ENCODE peak calls at places on chromosomes 11 and 22, in four cellular contexts. S, U, B and Y are unnamed samples.

GRCh38 chr11:30608534-30608933 is 22.4 kb upstream of the MPPED2 start:
- DNase-seq in S (no peak), U (peak), B (no peak), Y (no peak)

GRCh38 chr11:90124946-90125345 is 9.5 kb upstream of the NAALAD2 start:
- DNase-seq in S (no peak), U (no peak), B (no peak), Y (no peak)

GRCh38 chr11:104999716-105000115 is 23.3 kb downstream of the CASP5 start:
- DNase-seq in S (no peak), U (no peak), B (no peak), Y (no peak)

GRCh38 chr11:79156031-79156430 is 284.8 kb downstream of the TENM4 start:
- DNase-seq in S (no peak), U (no peak), B (no peak), Y (no peak)

GRCh38 chr22:45529966-45530575 is 27.4 kb downstream of the FBLN1 start:
- DNase-seq in S (no peak), U (no peak), B (no peak), Y (no peak)

GRCh38 chr11:12587333-12587997 is 86.8 kb upstream of the TEAD1 start:
- DNase-seq in S (no peak), U (no peak), B (no peak), Y (no peak)

GRCh38 chr11:85875505-85875904 is 20.3 kb downstream of the CCDC83 start:
- DNase-seq in S (no peak), U (no peak), B (no peak), Y (no peak)

GRCh38 chr22:36873614-36874308 is 13.0 kb downstream of the NCF4 start:
- DNase-seq in S (peak), U (peak), B (peak), Y (no peak)

GRCh38 chr22:30422481-30423295 is 2.9 kb upstream of the MTFP1 start:
- DNase-seq in S (peak), U (peak), B (peak), Y (no peak)

GRCh38 chr11:79413258-79413657 is 27.6 kb downstream of the TENM4 start:
- DNase-seq in S (peak), U (peak), B (peak), Y (no peak)

GRCh38 chr11:11555228-11555627 is 66.6 kb downstream of the GALNT18 start:
- DNase-seq in S (no peak), U (peak), B (no peak), Y (no peak)

GRCh38 chr11:90496722-90497121 is 273.9 kb upstream of the CHORDC1 start:
- DNase-seq in S (no peak), U (no peak), B (no peak), Y (no peak)

GRCh38 chr11:34859496-34859895 is 56.7 kb downstream of the APIP start:
- DNase-seq in S (no peak), U (no peak), B (no peak), Y (no peak)

DNA sequence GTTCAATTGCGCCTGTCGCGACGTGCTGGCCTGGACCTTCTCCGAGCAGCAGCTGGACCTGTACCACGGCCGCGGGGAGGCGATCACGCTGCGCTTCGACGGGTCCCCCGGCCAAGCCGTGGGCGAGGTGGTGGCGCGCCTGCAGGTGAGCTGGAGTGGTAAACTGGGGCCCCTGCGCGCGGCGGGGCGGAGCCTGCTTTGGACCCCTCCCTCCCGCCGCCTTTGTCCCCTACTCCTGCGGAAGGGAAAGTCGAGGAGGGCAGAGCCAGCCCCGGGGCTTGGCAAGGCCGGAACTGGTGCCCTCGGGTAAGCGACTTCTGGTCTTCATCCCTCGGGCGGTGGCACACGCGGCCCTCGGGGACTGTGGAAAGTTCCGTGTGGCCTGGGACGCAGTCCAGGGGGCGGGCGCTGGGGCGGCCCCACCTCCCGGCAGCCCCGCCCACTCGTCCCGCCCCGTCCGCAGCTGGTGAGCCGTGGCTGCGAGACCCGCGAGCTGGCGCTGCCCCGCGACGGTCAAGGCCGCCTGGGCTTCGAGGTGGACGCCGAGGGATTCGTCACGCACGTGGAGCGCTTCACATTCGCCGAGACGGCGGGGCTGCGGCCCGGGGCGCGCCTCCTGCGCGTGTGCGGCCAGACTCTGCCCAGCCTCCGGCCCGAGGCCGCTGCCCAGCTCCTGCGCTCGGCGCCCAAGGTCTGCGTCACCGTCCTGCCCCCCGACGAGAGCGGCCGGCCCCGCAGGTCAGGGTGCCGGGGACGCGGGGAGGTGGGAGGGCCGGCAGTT is 9.2 kb downstream of the SIPA1 start:
- DNase-seq in S (no peak), U (peak), B (peak), Y (no peak)
- TF ChIP-seq CTCF in S (no peak), U (no peak), B (no peak), Y (no peak)

GRCh38 chr11:131354251-131354701 is 16.1 kb upstream of the NTM start:
- DNase-seq in S (no peak), U (no peak), B (no peak), Y (no peak)

GRCh38 chr11:131356201-131356600 is 14.2 kb upstream of the NTM start:
- DNase-seq in S (no peak), U (no peak), B (no peak), Y (no peak)

GRCh38 chr11:131349368-131350086 is 20.9 kb upstream of the NTM start:
- DNase-seq in S (no peak), U (no peak), B (no peak), Y (no peak)

GRCh38 chr11:131353761-131354160 is 16.7 kb upstream of the NTM start:
- DNase-seq in S (no peak), U (no peak), B (no peak), Y (no peak)

GRCh38 chr11:131351848-131352247 is 18.6 kb upstream of the NTM start:
- DNase-seq in S (no peak), U (no peak), B (no peak), Y (no peak)
- TF ChIP-seq CTCF in S (no peak), U (no peak), B (no peak), Y (no peak)

DNA sequence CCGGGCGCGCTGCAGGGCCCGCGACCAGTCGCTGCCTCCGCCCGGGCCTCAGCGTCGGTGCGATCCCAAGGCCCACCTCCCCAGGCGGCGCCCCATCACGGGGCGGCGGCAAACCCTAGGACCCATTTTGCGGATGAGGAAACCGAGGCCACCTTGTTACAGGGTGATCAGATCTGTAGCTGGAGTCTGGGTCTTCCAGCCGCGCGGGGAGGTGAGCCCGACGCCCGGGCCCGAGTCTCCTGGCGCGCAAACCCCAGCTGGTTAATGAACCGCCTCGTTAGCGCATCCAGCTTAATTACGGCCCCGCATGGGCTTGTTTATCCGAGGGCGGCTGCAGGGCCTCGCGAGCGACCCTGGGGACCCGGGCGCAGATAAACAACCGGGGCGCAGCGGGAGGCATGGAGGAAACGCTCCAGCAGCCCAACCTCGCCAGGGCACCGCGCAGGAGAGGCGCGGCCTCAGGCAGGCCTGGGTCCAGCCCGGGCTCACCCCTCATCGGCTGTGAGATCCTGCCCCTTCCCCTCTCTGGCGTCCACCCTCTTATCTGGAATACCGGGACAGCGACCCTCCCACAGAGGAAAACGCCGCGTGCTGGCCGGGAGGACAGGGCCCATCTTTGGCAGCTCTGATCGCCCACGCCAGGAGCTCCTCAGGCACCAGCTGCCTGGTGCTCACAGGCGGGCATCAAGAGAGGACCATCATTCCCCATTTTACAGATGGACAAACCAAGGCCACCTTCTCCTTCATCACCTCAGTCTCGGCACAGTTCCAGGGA is 14.7 kb downstream of the OTUB1 start:
- DNase-seq in S (no peak), U (peak), B (no peak), Y (no peak)
- TF ChIP-seq CTCF in S (no peak), U (peak), B (no peak), Y (no peak)

GRCh38 chr22:24390156-24390555 is 37.2 kb upstream of the ADORA2A start:
- DNase-seq in S (no peak), U (no peak), B (no peak), Y (no peak)
- TF ChIP-seq CTCF in S (no peak), U (no peak), B (no peak), Y (no peak)

DNA sequence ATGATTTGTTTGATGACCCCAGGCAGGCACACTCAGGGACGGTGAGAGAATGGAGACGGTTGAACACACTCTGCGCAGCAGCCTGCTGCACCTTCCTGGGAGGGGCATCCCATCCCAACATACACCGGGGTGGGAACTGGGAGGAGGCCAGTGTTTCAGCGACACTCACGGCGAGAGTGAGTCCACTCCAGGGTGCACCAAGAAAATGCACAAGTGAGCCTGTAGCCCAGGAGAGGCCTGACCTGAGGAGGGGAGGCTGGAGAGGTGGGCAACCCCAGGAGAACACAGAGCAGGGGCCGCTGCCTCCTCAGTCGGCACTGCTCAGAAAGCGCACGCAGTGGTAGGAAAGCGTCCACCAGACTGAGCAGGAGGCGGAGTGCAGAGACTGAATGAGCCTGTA is 54.5 kb downstream of the IGF2 start:
- DNase-seq in S (no peak), U (no peak), B (no peak), Y (no peak)
- TF ChIP-seq CTCF in S (no peak), U (no peak), B (no peak), Y (no peak)

DNA sequence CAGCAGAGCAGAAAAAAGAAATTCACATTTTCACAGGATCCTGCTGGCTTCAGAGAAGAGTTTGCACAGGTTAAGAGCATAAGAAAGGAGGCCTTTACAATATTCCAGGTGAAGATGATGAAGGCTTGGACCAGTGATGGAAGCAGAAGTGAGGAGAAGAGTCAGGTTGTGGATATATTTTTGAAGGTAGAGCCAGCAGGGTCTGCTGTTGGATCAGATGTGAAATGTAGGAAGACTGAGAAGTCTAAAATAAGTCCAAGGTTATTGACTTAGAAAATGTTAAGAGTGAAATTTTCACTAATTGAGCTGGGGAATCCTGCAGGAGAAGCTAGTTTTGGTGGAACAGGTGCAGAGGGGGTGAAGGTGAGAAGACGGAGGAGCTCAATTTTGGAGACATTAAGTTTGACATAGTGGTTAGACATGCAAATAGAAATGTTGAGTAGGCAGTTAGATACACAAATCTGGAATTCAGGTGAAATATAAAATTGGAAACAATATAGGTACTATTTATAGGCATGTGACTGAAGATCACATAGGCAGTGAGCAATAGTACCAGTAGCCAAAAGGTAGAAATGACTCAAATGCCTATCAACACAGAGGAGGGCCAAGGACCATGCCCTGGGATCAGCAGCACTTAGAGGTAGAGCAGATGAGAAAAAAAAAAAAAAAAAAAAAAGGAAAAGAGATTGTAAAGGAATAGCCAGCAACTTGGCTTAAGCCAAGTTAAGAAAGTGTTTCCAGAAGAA is 252.0 kb downstream of the AASDHPPT start:
- DNase-seq in S (no peak), U (no peak), B (no peak), Y (no peak)
- TF ChIP-seq CTCF in S (no peak), U (no peak), B (no peak), Y (peak)

GRCh38 chr11:56624661-56625110 is 10.0 kb upstream of the OR5M1 start:
- DNase-seq in S (no peak), U (peak), B (no peak), Y (no peak)
- TF ChIP-seq CTCF in S (peak), U (peak), B (no peak), Y (peak)

GRCh38 chr11:72609045-72609444 is 65.2 kb downstream of the PDE2A start:
- DNase-seq in S (no peak), U (peak), B (no peak), Y (no peak)
- TF ChIP-seq CTCF in S (peak), U (peak), B (peak), Y (peak)